ENCODE peak calls at places on chromosomes 16 and 17, in eight cellular contexts. V is IMR-90, E is breast epithelium, B is sigmoid colon, G is gastrocnemius medialis, Y is right lobe of liver, D is esophagus squamous epithelium, M is esophagus muscularis mucosa. H is an unnamed sample.

GRCh38 chr17:81859906-81860755 is at the start of gene P4HB:
- DNase-seq in V (no peak), E (no peak), B (no peak), G (no peak), Y (peak; percentile 56), D (no peak), M (no peak), H (no peak)

GRCh38 chr16:56353054-56353921 is 72.1 kb downstream of the AMFR start:
- DNase-seq in V (no peak), E (no peak), B (peak; percentile 55), G (peak; percentile 35), Y (peak; percentile 15), D (no peak), M (no peak), H (no peak)

GRCh38 chr16:64094992-64095579 is 1026.8 kb downstream of the CDH11 start:
- DNase-seq in V (peak; percentile 33), E (no peak), B (no peak), G (no peak), Y (no peak), D (no peak), M (no peak), H (no peak)

GRCh38 chr17:18323507-18324139 is 8.5 kb downstream of the SMCR8 start:
- DNase-seq in V (no peak), E (no peak), B (peak; percentile 38), G (no peak), Y (no peak), D (no peak), M (no peak), H (no peak)

GRCh38 chr17:77320501-77321256 is 179.9 kb downstream of the SEC14L1 start:
- DNase-seq in V (no peak), E (peak; percentile 67), B (peak; percentile 82), G (peak; percentile 47), Y (no peak), D (no peak), M (no peak), H (no peak)

GRCh38 chr17:49393491-49394255 is 21.0 kb downstream of the PHB1 start:
- DNase-seq in V (no peak), E (no peak), B (no peak), G (no peak), Y (no peak), D (no peak), M (no peak), H (no peak)

GRCh38 chr17:50558955-50559614 is 1.4 kb upstream of the CACNA1G start:
- DNase-seq in V (no peak), E (no peak), B (no peak), G (no peak), Y (no peak), D (no peak), M (no peak), H (no peak)

GRCh38 chr17:6420173-6420641 is 14.7 kb downstream of the AIPL1 start:
- DNase-seq in V (peak; percentile 1), E (no peak), B (no peak), G (no peak), Y (no peak), D (no peak), M (no peak), H (no peak)

GRCh38 chr16:66441586-66442375 is 14.7 kb downstream of the BEAN1 start:
- DNase-seq in V (peak; percentile 44), E (no peak), B (no peak), G (no peak), Y (no peak), D (no peak), M (no peak), H (no peak)

GRCh38 chr16:46736695-46737094 is 11.4 kb downstream of the MYLK3 start:
- DNase-seq in V (no peak), E (no peak), B (peak; percentile 45), G (no peak), Y (no peak), D (no peak), M (no peak), H (no peak)

GRCh38 chr17:2419526-2419925 is 18.7 kb upstream of the MNT start:
- DNase-seq in V (no peak), E (no peak), B (no peak), G (no peak), Y (no peak), D (no peak), M (no peak), H (no peak)

GRCh38 chr16:1152651-1153259 is at the start of gene CACNA1H:
- DNase-seq in V (no peak), E (no peak), B (no peak), G (no peak), Y (no peak), D (no peak), M (no peak), H (no peak)

GRCh38 chr16:81521141-81521626 is 76.6 kb downstream of the CMIP start:
- DNase-seq in V (no peak), E (no peak), B (no peak), G (peak; percentile 22), Y (no peak), D (no peak), M (no peak), H (no peak)

GRCh38 chr16:50427107-50427506 is 58.3 kb upstream of the BRD7 start:
- DNase-seq in V (no peak), E (no peak), B (no peak), G (no peak), Y (no peak), D (no peak), M (peak; percentile 70), H (no peak)

GRCh38 chr17:82941021-82942001 is 101.5 kb upstream of the ZNF750 start:
- DNase-seq in V (no peak), E (no peak), B (peak; percentile 45), G (no peak), Y (peak; percentile 14), D (no peak), M (no peak), H (no peak)

GRCh38 chr17:1366234-1366633 is 33.8 kb downstream of the YWHAE start:
- DNase-seq in V (no peak), E (no peak), B (no peak), G (no peak), Y (no peak), D (no peak), M (no peak), H (no peak)

GRCh38 chr17:1362964-1363363 is 37.1 kb downstream of the YWHAE start:
- DNase-seq in V (no peak), E (no peak), B (no peak), G (peak; percentile 71), Y (no peak), D (no peak), M (no peak), H (no peak)

GRCh38 chr17:1365445-1366039 is 34.5 kb downstream of the YWHAE start:
- DNase-seq in V (peak; percentile 81), E (peak; percentile 60), B (peak; percentile 86), G (peak; percentile 66), Y (no peak), D (no peak), M (no peak), H (peak; percentile 67)

GRCh38 chr17:1360975-1361374 is 39.0 kb downstream of the YWHAE start:
- DNase-seq in V (no peak), E (no peak), B (no peak), G (no peak), Y (no peak), D (no peak), M (no peak), H (no peak)

DNA sequence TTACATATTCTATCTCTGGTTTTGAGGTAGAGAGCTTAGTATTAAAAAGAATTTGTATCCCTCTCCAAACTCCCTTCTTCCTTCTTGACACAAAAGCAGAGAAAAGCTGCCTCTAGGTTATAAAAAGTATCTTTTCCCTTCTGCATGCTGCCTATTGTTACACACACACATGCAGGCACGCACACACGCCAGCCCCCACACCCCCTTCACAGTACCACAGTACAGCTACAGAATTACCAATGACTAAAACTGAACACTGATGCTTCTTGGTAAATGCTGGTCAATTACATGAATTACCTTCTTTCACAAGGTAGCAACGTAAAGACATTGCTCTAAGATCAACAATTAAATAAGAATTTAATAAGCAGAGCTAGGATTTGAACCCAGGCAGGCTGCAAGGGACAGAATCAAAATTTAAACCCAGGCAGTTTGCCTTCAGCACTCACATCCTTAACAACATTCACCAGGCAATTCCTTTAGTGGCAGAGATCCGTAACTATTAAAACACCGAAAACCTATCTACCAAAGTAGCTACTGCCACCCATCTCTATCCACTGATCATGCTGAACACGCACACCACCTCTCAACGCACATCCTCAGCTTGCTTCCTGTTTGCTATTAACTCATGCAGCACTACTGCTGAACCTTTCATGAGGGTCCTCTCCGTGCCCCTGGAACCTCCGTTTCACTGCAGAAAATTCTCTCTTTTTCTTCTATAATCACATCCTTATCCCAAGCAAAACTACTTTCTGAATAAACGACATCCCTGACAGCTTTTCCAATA is 37.8 kb downstream of the YWHAE start:
- DNase-seq in V (no peak), E (no peak), B (no peak), G (no peak), Y (no peak), D (no peak), M (no peak), H (no peak)
- H3K4me1 ChIP-seq in V (peaks cover 16% of the 10 kb centered on the region), E (peaks cover 5% of the 10 kb centered on the region), B (no peaks in the 10 kb centered on the region), G (peaks cover 71% of the 10 kb centered on the region), Y (peaks cover 50% of the 10 kb centered on the region), D (peaks cover 14% of the 10 kb centered on the region), M (peaks cover 75% of the 10 kb centered on the region), H (peaks cover 4% of the 10 kb centered on the region)

DNA sequence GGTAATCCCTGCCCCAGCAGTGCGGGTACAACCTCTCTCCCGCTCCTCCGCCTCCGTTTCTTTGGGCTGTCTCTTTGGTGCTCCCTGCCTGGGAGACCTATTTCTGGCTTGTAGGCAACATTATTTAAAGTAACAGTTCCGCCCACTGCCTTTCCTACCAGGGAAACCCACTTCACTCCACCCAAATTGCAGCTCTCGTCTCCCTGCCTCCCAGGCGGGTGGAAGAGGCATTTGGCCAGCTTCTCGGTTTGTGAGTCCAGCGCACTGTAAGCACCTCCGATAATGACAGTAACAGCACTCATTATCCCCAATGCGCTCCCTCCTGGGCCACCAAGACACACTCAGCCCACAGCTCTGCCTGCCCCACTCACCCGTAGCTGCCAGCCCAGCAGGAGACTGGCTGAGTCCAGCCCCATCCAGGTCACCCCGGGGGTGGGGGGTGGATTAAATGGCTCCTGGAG is 165.1 kb upstream of the CDC42EP4 start:
- DNase-seq in V (no peak), E (no peak), B (no peak), G (no peak), Y (no peak), D (no peak), M (no peak), H (no peak)
- TF ChIP-seq POLR2A in V (no peak), E (no peak), B (no peak), G (no peak), Y (no peak), D (no peak), M (no peak), H (no peak)

GRCh38 chr17:55634702-55635101 is 88.0 kb downstream of the TMEM100 start:
- DNase-seq in V (no peak), E (no peak), B (no peak), G (no peak), Y (no peak), D (no peak), M (no peak), H (no peak)
- H3K27ac ChIP-seq in V (no peak overlapping the region), E (peak overlapping the region; percentile 2), B (peak overlapping the region; percentile 35), G (no peak overlapping the region), Y (no peak overlapping the region), D (no peak overlapping the region), M (no peak overlapping the region), H (no peak overlapping the region)

DNA sequence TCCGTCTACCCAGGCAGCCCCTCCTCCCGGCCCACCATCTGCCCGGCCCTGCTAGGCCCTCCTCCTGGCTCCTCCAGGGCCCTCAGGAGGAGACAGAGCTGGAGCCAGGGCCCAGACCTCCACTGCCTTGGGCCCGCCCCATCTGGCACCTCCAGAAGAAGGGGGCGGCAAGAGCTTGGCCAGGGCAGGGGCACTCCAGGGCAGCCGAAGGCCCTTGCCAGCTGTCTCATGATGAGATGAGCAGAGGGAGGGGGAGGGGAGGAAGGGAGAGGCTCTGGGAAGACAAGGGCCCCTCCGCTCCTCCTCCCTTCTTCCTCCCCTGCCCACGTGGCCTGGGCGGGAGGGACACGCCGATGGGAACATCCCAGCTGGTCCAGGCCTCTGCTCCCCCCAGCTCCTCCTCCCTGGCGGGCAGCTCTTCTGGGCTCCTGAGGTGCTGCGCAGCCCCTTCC is 23.8 kb upstream of the ENPP7 start:
- DNase-seq in V (no peak), E (no peak), B (peak; percentile 91), G (no peak), Y (no peak), D (no peak), M (no peak), H (no peak)
- H3K4me1 ChIP-seq in V (no peaks in the 10 kb centered on the region), E (no peaks in the 10 kb centered on the region), B (no peaks in the 10 kb centered on the region), G (no peaks in the 10 kb centered on the region), Y (no peaks in the 10 kb centered on the region), D (peaks cover 4% of the 10 kb centered on the region), M (peaks cover 23% of the 10 kb centered on the region), H (no peaks in the 10 kb centered on the region)

H was measured in prostate gland.